ENCODE peak calls at places on chromosomes 1 and 21, in nine cellular contexts. X is C1 segment of cervical spinal cord; K is EL; S is activated CD4-positive, alpha-beta T cell treated with anti-CD3 and anti-CD28 coated beads, Interleukin-2, amount 10 ng/mL, durations not matched to agents 7 days and 5 days; B is mammary epithelial cell; U is activated CD8-positive, alpha-beta memory T cell treated with anti-CD3 and anti-CD28 coated beads for 1 hour; C is RWPE1; N is dorsolateral prefrontal cortex; O is GM20000. M is an unnamed sample.

GRCh38 chr1:214264196-214264595 is 16.8 kb upstream of the SMYD2 start:
- DNase-seq in X (no peak), K (no peak), S (no peak), B (no peak), U (no peak), C (no peak), N (no peak), O (no peak), M (no peak)

GRCh38 chr21:25735895-25736597 is 1.3 kb downstream of the GABPA start:
- DNase-seq in X (no peak), K (peak; percentile 23), S (no peak), B (peak; percentile 15), U (no peak), C (no peak), N (no peak), O (no peak), M (peak; percentile 48)

GRCh38 chr21:45555557-45556301 is 13.5 kb upstream of the SLC19A1 start:
- DNase-seq in X (peak; percentile 58), K (peak; percentile 75), S (peak; percentile 48), B (peak; percentile 56), U (peak; percentile 34), C (peak; percentile 78), N (peak; percentile 59), O (peak; percentile 85), M (peak; percentile 72)

GRCh38 chr1:67647036-67647798 is 37.8 kb upstream of the GADD45A start:
- DNase-seq in X (no peak), K (peak; percentile 61), S (no peak), B (no peak), U (no peak), C (no peak), N (no peak), O (no peak), M (peak; percentile 59)

GRCh38 chr1:153288634-153289275 is 24.0 kb downstream of the PGLYRP3 start:
- DNase-seq in X (no peak), K (peak; percentile 15), S (peak; percentile 19), B (peak; percentile 83), U (no peak), C (peak; percentile 77), N (no peak), O (peak; percentile 55), M (no peak)

GRCh38 chr1:64187646-64188045 is 15.8 kb upstream of the UBE2U start:
- DNase-seq in X (no peak), K (no peak), S (no peak), B (peak; percentile 31), U (no peak), C (no peak), N (no peak), O (no peak), M (no peak)

GRCh38 chr1:239987103-239987745 is 104.5 kb upstream of the FMN2 start:
- DNase-seq in X (no peak), K (peak; percentile 55), S (peak; percentile 25), B (peak; percentile 5), U (no peak), C (no peak), N (no peak), O (no peak), M (peak; percentile 49)

GRCh38 chr1:44015206-44015605 is 16.1 kb downstream of the SLC6A9 start:
- DNase-seq in X (peak; percentile 36), K (no peak), S (no peak), B (no peak), U (no peak), C (no peak), N (no peak), O (no peak), M (no peak)

GRCh38 chr1:206510371-206510770 is 3.0 kb downstream of the RASSF5 start:
- DNase-seq in X (no peak), K (no peak), S (no peak), B (no peak), U (no peak), C (no peak), N (no peak), O (no peak), M (no peak)

GRCh38 chr1:78147031-78147430 is 101.3 kb downstream of the GIPC2 start:
- DNase-seq in X (no peak), K (no peak), S (no peak), B (no peak), U (no peak), C (no peak), N (no peak), O (no peak), M (no peak)

GRCh38 chr1:54572236-54572850 is 24.3 kb downstream of the ACOT11 start:
- DNase-seq in X (no peak), K (no peak), S (no peak), B (no peak), U (no peak), C (no peak), N (no peak), O (no peak), M (no peak)

GRCh38 chr1:87853576-87854351 is 525.1 kb downstream of the LMO4 start:
- DNase-seq in X (no peak), K (no peak), S (no peak), B (no peak), U (no peak), C (no peak), N (no peak), O (no peak), M (peak; percentile 69)

GRCh38 chr21:32516729-32517649 is 68.3 kb downstream of the TCP10L start:
- DNase-seq in X (no peak), K (peak; percentile 90), S (no peak), B (peak; percentile 41), U (no peak), C (peak; percentile 26), N (no peak), O (no peak), M (peak; percentile 100)

GRCh38 chr1:8382051-8382505 is 64.2 kb downstream of the SLC45A1 start:
- DNase-seq in X (peak; percentile 30), K (no peak), S (no peak), B (no peak), U (no peak), C (no peak), N (no peak), O (no peak), M (peak; percentile 54)

GRCh38 chr1:76640092-76640491 is 227.2 kb upstream of the ST6GALNAC5 start:
- DNase-seq in X (no peak), K (peak; percentile 20), S (no peak), B (peak; percentile 31), U (no peak), C (no peak), N (no peak), O (no peak), M (peak; percentile 44)

GRCh38 chr1:241716915-241717651 is 65.0 kb downstream of the WDR64 start:
- DNase-seq in X (no peak), K (peak; percentile 55), S (no peak), B (peak; percentile 49), U (no peak), C (no peak), N (no peak), O (no peak), M (peak; percentile 41)

GRCh38 chr1:217193151-217193550 is 437.7 kb downstream of the GPATCH2 start:
- DNase-seq in X (no peak), K (no peak), S (no peak), B (peak; percentile 39), U (no peak), C (peak; percentile 41), N (no peak), O (no peak), M (no peak)

GRCh38 chr1:209349372-209350324 is 233.9 kb upstream of the CAMK1G start:
- DNase-seq in X (no peak), K (peak; percentile 70), S (no peak), B (no peak), U (no peak), C (no peak), N (no peak), O (no peak), M (no peak)

GRCh38 chr1:230166366-230167132 is 99.5 kb downstream of the GALNT2 start:
- DNase-seq in X (no peak), K (no peak), S (no peak), B (no peak), U (no peak), C (no peak), N (no peak), O (no peak), M (no peak)

GRCh38 chr1:54008876-54009275 is 9.1 kb downstream of the LDLRAD1 start:
- DNase-seq in X (no peak), K (no peak), S (no peak), B (no peak), U (no peak), C (no peak), N (no peak), O (peak; percentile 4), M (no peak)

GRCh38 chr1:31511848-31512615 is 64.3 kb upstream of the TINAGL1 start:
- DNase-seq in X (no peak), K (no peak), S (no peak), B (peak; percentile 14), U (no peak), C (no peak), N (no peak), O (no peak), M (no peak)

GRCh38 chr1:35215346-35215745 is 22.4 kb upstream of the SFPQ start:
- DNase-seq in X (no peak), K (no peak), S (no peak), B (no peak), U (no peak), C (no peak), N (no peak), O (no peak), M (no peak)

GRCh38 chr1:175191654-175192053 is 922 bp downstream of the KIAA0040 start:
- DNase-seq in X (no peak), K (peak; percentile 4), S (peak; percentile 56), B (peak; percentile 40), U (no peak), C (no peak), N (no peak), O (peak; percentile 64), M (peak; percentile 45)

GRCh38 chr1:116126281-116126680 is 15.1 kb downstream of the MAB21L3 start:
- DNase-seq in X (no peak), K (no peak), S (peak; percentile 32), B (no peak), U (no peak), C (no peak), N (no peak), O (no peak), M (no peak)

GRCh38 chr1:39695011-39695410 is 3.8 kb upstream of the HPCAL4 start:
- DNase-seq in X (no peak), K (no peak), S (no peak), B (no peak), U (no peak), C (no peak), N (no peak), O (no peak), M (no peak)

GRCh38 chr1:54253480-54253879 is 53.5 kb downstream of the MRPL37 start:
- DNase-seq in X (no peak), K (peak; percentile 94), S (no peak), B (peak; percentile 90), U (no peak), C (peak; percentile 93), N (no peak), O (no peak), M (peak; percentile 90)

GRCh38 chr1:207869859-207870258 is 41.1 kb downstream of the CD34 start:
- DNase-seq in X (no peak), K (no peak), S (no peak), B (no peak), U (no peak), C (no peak), N (no peak), O (no peak), M (no peak)

GRCh38 chr1:192974701-192975100 is 84.5 kb downstream of the UCHL5 start:
- DNase-seq in X (no peak), K (peak; percentile 50), S (no peak), B (peak; percentile 48), U (no peak), C (peak; percentile 73), N (no peak), O (no peak), M (peak; percentile 42)

GRCh38 chr1:2890221-2890850 is 88.8 kb upstream of the TTC34 start:
- DNase-seq in X (no peak), K (no peak), S (no peak), B (no peak), U (no peak), C (no peak), N (no peak), O (no peak), M (no peak)